ENCODE peak calls at places on chromosome 13, in eight cellular contexts. T is tibial nerve, C is esophagus muscularis mucosa, W is transverse colon, J is H1, A is ovary, P is GM12878, Z is K562. D is an unnamed sample.
A peak's percentile ranks its signal among the peaks of the same experiment; 100 is the strongest.

GRCh38 chr13:111954681-111955411 is 112.1 kb upstream of the SOX1 start:
- DNase-seq in J (no peak), Z (no peak), T (no peak), A (no peak), P (no peak), C (no peak), W (no peak), D (no peak)

GRCh38 chr13:75415720-75416119 is 66.2 kb downstream of the TBC1D4 start:
- DNase-seq in J (no peak), A (no peak), W (no peak), P (no peak), T (no peak), C (no peak), Z (no peak), D (no peak)

GRCh38 chr13:63551731-63552130 is 2136.1 kb upstream of the PCDH20 start:
- DNase-seq in Z (no peak), T (no peak), J (no peak), C (no peak), A (no peak), P (no peak), W (no peak), D (no peak)

GRCh38 chr13:41222259-41222852 is 28.0 kb upstream of the KBTBD7 start:
- DNase-seq in T (no peak), W (peak; percentile 44), Z (peak; percentile 55), C (no peak), P (peak; percentile 34), J (no peak), A (peak; percentile 30), D (no peak)

GRCh38 chr13:106796280-106797047 is 228.5 kb upstream of the ARGLU1 start:
- DNase-seq in P (peak; percentile 9), W (no peak), Z (no peak), J (peak; percentile 77), C (no peak), A (no peak), T (no peak), D (no peak)

GRCh38 chr13:95956589-95957148 is 96.5 kb downstream of the UGGT2 start:
- DNase-seq in C (no peak), T (no peak), A (no peak), P (peak; percentile 21), J (no peak), W (no peak), Z (no peak), D (no peak)

GRCh38 chr13:93674337-93674755 is 447.7 kb downstream of the GPC6 start:
- DNase-seq in J (no peak), C (no peak), A (no peak), P (no peak), W (no peak), T (no peak), Z (no peak), D (no peak)

GRCh38 chr13:110047511-110047910 is 259.4 kb downstream of the COL4A1 start:
- DNase-seq in J (no peak), C (no peak), A (peak; percentile 38), W (no peak), P (no peak), T (no peak), Z (no peak), D (no peak)

GRCh38 chr13:30371649-30372265 is 50.5 kb upstream of the UBE2L5 start:
- DNase-seq in T (no peak), J (no peak), A (no peak), P (peak; percentile 96), W (peak; percentile 75), C (no peak), Z (no peak), D (no peak)

GRCh38 chr13:66218583-66218982 is 1011.6 kb downstream of the PCDH9 start:
- DNase-seq in C (no peak), J (no peak), P (no peak), A (no peak), T (no peak), W (no peak), Z (no peak), D (no peak)

GRCh38 chr13:114339779-114340534 is 25.7 kb downstream of the CHAMP1 start:
- DNase-seq in J (no peak), C (no peak), A (no peak), P (no peak), Z (no peak), W (peak; percentile 59), T (no peak), D (no peak)

GRCh38 chr13:114161644-114162532 is 17.2 kb upstream of the CFAP97D2 start:
- DNase-seq in J (no peak), P (no peak), A (peak; percentile 41), C (no peak), Z (no peak), W (peak; percentile 84), T (no peak), D (no peak)

GRCh38 chr13:47598340-47598911 is 402.6 kb downstream of the SUCLA2 start:
- DNase-seq in A (no peak), P (no peak), T (no peak), W (no peak), Z (no peak), J (no peak), C (no peak), D (no peak)

DNA sequence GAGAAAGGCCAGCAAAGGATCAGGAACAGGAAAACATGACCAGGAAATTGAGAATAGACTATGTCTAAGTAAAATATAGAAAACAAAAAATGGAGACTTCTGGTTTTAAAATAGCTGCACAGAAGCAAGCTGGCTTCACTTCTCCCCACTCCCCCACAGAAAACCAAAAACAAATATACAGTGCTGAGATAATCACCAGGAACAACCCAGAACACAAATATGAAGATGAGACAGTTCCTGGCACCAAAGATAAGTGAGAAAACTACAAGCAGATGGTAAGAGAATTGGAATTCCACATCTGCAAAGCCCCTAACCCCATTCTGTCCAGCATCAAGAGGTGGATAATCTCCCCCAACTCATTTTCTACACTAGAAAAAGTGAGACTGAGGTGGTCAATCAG is 397.7 kb downstream of the SUCLA2 start:
- DNase-seq in W (no peak), J (no peak), C (no peak), A (no peak), T (no peak), P (no peak), Z (no peak), D (no peak)
- H3K27me3 ChIP-seq in W (no peaks in the 10 kb centered on the region), J (no peaks in the 10 kb centered on the region), C (no peaks in the 10 kb centered on the region), A (no peaks in the 10 kb centered on the region), T (no peaks in the 10 kb centered on the region), P (no peaks in the 10 kb centered on the region), Z (no peaks in the 10 kb centered on the region), D (no peaks in the 10 kb centered on the region)

GRCh38 chr13:25836709-25837316 is 215.0 kb downstream of the SHISA2 start:
- DNase-seq in P (no peak), C (no peak), Z (no peak), A (no peak), J (no peak), T (no peak), W (no peak), D (no peak)

GRCh38 chr13:25839356-25839755 is 212.5 kb downstream of the SHISA2 start:
- DNase-seq in T (no peak), J (no peak), C (no peak), P (no peak), W (no peak), Z (no peak), A (no peak), D (no peak)

GRCh38 chr13:25843692-25844091 is 208.1 kb downstream of the SHISA2 start:
- DNase-seq in W (no peak), Z (no peak), A (no peak), T (no peak), C (no peak), P (no peak), J (no peak), D (no peak)

GRCh38 chr13:25840931-25841330 is 210.9 kb downstream of the SHISA2 start:
- DNase-seq in T (no peak), C (no peak), Z (no peak), P (no peak), W (no peak), A (no peak), J (no peak), D (no peak)

DNA sequence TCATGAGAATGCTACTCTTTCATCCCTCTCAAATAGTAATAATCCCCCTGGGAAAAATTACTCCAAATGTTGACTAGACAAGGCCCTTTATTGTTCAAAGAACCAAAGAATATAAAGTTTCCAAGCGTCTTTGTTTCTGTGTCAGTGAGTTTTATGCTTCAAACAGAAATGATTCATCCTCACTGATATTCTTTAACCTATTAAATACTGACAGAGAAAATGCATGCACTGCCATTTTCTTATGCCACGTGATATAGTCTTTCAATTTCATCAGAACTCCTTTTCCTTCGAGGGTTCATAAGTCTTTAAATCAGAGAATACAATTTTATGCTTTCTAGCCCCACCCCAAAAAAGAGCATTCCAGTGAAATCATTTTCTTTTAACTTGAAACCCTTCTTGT is 211.6 kb downstream of the SHISA2 start:
- DNase-seq in P (no peak), W (no peak), A (no peak), T (no peak), Z (no peak), J (no peak), C (no peak), D (no peak)
- TF ChIP-seq EP300 in P (no peak), W (no peak), A (no peak), T (no peak), Z (no peak), J (no peak), C (no peak), D (no peak)

DNA sequence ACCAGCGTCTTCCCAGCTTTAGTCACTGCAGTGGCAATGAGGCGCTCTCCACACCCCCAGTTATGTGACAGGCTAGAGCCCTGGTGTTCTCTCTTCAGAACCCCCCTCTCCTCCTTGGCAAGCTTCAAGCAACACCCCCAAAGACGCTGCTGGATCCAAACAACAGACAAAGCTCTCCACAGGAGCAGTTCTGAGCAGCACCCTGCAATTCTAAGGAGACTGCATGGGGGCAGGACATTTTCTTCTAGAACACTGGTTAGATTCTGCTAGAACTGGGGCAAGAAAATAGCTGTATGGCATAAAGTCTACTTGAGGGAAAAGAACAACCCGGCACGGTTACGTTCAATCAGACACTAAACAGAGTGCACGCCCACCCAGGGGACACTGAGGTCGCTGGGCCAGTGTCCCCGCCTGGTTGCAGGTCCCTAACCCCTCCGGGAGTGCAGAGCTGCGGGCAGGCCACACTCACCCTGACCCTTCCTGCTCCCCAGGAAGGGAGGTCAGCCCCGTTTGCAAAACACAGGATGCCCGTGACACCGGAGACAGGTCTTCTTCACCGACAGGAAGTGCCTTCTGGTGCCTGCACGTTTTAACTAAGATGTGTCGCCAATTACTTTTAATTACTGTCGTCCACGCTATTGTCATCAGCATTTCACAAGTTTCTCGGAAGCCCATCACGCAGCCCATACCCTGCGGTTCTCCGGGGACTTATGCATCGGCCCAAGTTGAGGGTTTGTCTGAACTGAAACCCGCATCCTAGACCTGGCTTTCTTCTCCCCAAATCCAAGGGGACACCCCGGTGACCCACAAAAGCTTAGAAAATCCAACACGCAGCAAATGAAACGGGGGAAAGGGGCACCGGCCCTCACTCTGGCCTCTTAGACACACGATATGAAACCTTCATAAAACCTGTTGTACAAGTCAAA is 943 bp downstream of the GJB6 start:
- DNase-seq in Z (no peak), C (peak; percentile 81), P (no peak), T (no peak), A (no peak), J (no peak), W (no peak), D (peak; percentile 74)
- H3K27me3 ChIP-seq in Z (peaks cover 4% of the 10 kb centered on the region), C (peaks cover 24% of the 10 kb centered on the region), P (peaks cover 12% of the 10 kb centered on the region), T (no peaks in the 10 kb centered on the region), A (no peaks in the 10 kb centered on the region), J (peaks cover 48% of the 10 kb centered on the region), W (peaks cover 62% of the 10 kb centered on the region), D (peaks cover 37% of the 10 kb centered on the region)

DNA sequence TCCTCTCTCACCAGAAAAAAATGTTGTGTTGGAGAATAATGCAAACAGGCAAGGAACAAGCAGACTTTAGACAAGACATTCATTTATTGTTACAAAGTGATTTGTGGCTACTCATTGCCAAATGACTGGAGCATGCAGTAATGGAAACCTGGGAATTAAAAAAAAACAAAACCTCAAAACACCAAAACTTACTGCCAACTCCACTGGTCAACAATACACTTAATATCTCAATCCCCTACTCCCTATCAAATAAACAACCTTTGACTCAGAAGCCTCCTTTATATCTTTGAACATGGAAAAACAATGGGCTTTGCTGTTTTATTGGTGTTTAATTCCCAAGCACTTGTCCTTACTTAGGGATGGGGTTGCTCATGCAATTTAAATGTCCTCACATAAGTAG is 112.8 kb downstream of the POSTN start:
- DNase-seq in C (no peak), J (no peak), A (no peak), P (no peak), Z (no peak), T (no peak), W (no peak), D (no peak)
- TF ChIP-seq EP300 in C (no peak), J (no peak), A (no peak), P (no peak), Z (no peak), T (no peak), W (no peak), D (no peak)